ENCODE peak calls at places on chromosomes 1 and 21, in ten cellular contexts. H is mammary epithelial cell; G is cardiac fibroblast; V is left ventricle myocardium inferior; Z is choroid plexus epithelial cell; L is psoas muscle; J is pancreas; P is CD8-positive, alpha-beta T cell; R is colonic mucosa; T is AG04450. O is an unnamed sample.
A peak's percentile ranks its signal among the peaks of the same experiment; 100 is the strongest.

GRCh38 chr1:58922302-58923089 is 138.6 kb upstream of the JUN start:
- DNase-seq in H (peak; percentile 88), G (peak; percentile 48), V (peak; percentile 71), Z (peak; percentile 88), L (peak; percentile 77), J (peak; percentile 43), P (peak; percentile 17), R (peak; percentile 85), T (no peak), O (no peak)

GRCh38 chr1:106344494-106344893 is 712.0 kb upstream of the PRMT6 start:
- DNase-seq in H (no peak), G (no peak), V (no peak), Z (no peak), L (no peak), J (no peak), P (no peak), R (no peak), T (no peak), O (no peak)

GRCh38 chr1:152997911-152998310 is 3.6 kb upstream of the SPRR3 start:
- DNase-seq in H (no peak), G (no peak), V (no peak), Z (no peak), L (no peak), J (no peak), P (no peak), R (no peak), T (no peak), O (no peak)

GRCh38 chr1:164510435-164510834 is 48.5 kb upstream of the PBX1 start:
- DNase-seq in H (no peak), G (peak; percentile 40), V (no peak), Z (peak; percentile 63), L (no peak), J (no peak), P (no peak), R (no peak), T (no peak), O (peak; percentile 6)

GRCh38 chr1:158496379-158496778 is 24.4 kb downstream of the OR10R2 start:
- DNase-seq in H (peak; percentile 2), G (peak; percentile 14), V (no peak), Z (peak; percentile 4), L (no peak), J (no peak), P (no peak), R (no peak), T (no peak), O (no peak)

GRCh38 chr1:181112071-181112929 is 23.8 kb downstream of the IER5 start:
- DNase-seq in H (peak; percentile 100), G (peak; percentile 100), V (peak; percentile 67), Z (peak; percentile 99), L (peak; percentile 95), J (peak; percentile 81), P (no peak), R (peak; percentile 85), T (peak; percentile 97), O (peak; percentile 97)

GRCh38 chr1:245571872-245572294 is 417.1 kb downstream of the KIF26B start:
- DNase-seq in H (no peak), G (no peak), V (no peak), Z (no peak), L (no peak), J (no peak), P (no peak), R (no peak), T (no peak), O (no peak)

GRCh38 chr21:43321611-43322010 is 105.3 kb downstream of the SIK1 start:
- DNase-seq in H (no peak), G (no peak), V (no peak), Z (no peak), L (no peak), J (no peak), P (no peak), R (no peak), T (no peak), O (no peak)

GRCh38 chr1:3759800-3760199 is 7.5 kb downstream of the CCDC27 start:
- DNase-seq in H (no peak), G (no peak), V (no peak), Z (no peak), L (no peak), J (no peak), P (no peak), R (no peak), T (no peak), O (no peak)

GRCh38 chr1:227788279-227789041 is 27.0 kb upstream of the PRSS38 start:
- DNase-seq in H (peak; percentile 68), G (no peak), V (no peak), Z (no peak), L (peak; percentile 79), J (peak; percentile 87), P (no peak), R (peak; percentile 88), T (no peak), O (no peak)

GRCh38 chr1:201334325-201335173 is 42.9 kb downstream of the TNNT2 start:
- DNase-seq in H (no peak), G (no peak), V (no peak), Z (no peak), L (no peak), J (no peak), P (no peak), R (no peak), T (no peak), O (no peak)

GRCh38 chr1:112524251-112524650 is 15.5 kb downstream of the WNT2B start:
- DNase-seq in H (no peak), G (peak; percentile 72), V (peak; percentile 37), Z (peak; percentile 97), L (no peak), J (no peak), P (no peak), R (no peak), T (no peak), O (no peak)

GRCh38 chr1:20552728-20553571 is 577 bp downstream of the FAM43B start:
- DNase-seq in H (peak; percentile 52), G (peak; percentile 45), V (no peak), Z (peak; percentile 38), L (peak; percentile 57), J (no peak), P (no peak), R (no peak), T (no peak), O (no peak)

GRCh38 chr1:32353886-32354570 is 8.3 kb downstream of the FAM229A start:
- DNase-seq in H (no peak), G (peak; percentile 73), V (peak; percentile 57), Z (peak; percentile 77), L (no peak), J (no peak), P (no peak), R (no peak), T (peak; percentile 66), O (no peak)

GRCh38 chr1:185759061-185759460 is 24.9 kb downstream of the HMCN1 start:
- DNase-seq in H (no peak), G (no peak), V (no peak), Z (peak; percentile 10), L (no peak), J (no peak), P (no peak), R (no peak), T (no peak), O (peak; percentile 55)

DNA sequence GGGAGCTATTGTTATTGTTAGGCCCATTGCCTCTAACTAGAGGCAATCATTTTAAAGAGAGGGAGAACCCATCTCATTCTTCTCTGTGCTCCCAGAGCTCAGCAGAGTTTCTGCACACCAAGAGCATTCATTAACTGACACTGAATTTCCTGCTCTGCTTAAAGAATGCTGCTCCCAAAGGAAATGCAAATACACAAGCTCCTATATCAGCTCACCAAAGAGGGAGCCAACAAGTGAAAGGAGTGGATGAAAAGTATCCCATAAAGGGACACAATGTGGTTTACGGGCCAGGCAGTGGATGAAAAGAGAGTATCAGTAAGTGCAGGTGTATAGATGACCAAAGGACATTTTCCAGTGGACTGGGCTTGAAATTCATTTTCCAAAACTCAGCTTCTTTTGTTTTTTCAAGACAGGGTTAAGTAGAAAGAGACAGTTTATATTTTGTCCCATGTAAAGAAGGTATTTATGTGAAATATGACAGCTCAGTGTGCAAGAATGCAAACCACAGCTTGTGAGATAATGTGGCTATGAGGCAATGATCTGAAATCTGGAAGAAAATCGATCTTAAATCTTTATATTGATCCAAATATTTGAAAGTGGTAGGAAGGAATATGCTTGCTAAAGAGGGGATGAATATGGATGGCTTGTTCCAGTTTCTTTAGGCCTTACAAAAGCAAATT is 207.7 kb upstream of the CAMK1G start:
- DNase-seq in H (peak; percentile 42), G (peak; percentile 56), V (no peak), Z (peak; percentile 69), L (no peak), J (no peak), P (no peak), R (no peak), T (no peak), O (no peak)
- TF ChIP-seq CTCF in H (no peak), G (no peak), V (no peak), Z (no peak), L (no peak), J (no peak), P (no peak), R (no peak), T (no peak), O (no peak)

GRCh38 chr1:100892554-100892953 is 2.1 kb downstream of the EXTL2 start:
- DNase-seq in H (no peak), G (no peak), V (no peak), Z (no peak), L (no peak), J (no peak), P (no peak), R (no peak), T (no peak), O (no peak)
- H3K4me3 ChIP-seq in H (no peak overlapping the region), G (no peak overlapping the region), V (no peak overlapping the region), Z (no peak overlapping the region), L (no peak overlapping the region), J (no peak overlapping the region), P (no peak overlapping the region), R (no peak overlapping the region), T (no peak overlapping the region), O (no peak overlapping the region)

DNA sequence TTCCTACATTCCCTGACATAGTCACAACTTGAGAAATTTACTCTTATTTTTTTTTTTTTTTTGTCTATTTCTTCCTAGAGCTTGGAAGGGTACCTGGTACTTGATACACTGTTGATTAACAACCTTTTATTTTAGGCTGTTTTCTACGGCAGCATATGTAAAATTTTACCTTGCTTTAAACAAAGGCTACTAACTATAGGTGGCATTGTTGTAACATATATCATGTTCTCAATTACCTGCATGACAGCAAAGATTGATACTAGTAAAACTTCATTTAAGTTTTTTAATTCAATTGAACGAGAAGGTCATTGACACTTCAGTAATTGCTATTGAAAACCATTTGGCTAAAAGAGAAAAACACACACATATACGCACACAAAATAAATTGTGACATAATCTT is 238.3 kb upstream of the ESRRG start:
- DNase-seq in H (no peak), G (no peak), V (no peak), Z (no peak), L (no peak), J (no peak), P (no peak), R (no peak), T (no peak), O (no peak)
- TF ChIP-seq CTCF in H (peak; percentile 24), G (no peak), V (no peak), Z (no peak), L (no peak), J (no peak), P (no peak), R (no peak), T (no peak), O (no peak)

DNA sequence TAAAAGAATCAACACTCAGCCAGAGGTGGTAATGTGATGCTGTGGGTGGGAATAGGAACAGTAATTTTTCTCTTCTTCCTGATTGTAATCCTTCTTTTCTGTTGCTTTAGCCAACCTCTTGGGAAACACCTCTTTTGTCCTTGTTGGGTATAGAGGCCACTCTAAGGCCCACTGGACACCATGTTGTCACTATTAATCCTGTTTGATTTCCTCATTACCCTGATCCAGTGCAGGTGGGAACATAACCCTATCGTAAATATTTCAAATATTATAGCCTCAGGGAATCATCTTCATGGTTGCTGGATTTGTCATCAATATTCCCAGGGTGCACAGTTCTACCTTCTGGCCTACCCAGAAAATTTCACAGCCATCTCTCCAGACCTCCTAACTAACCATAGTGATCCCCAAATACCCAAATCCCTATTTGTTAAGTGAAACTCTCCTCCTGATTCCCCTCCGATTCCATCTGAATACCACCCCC is 28.0 kb upstream of the SLC6A9 start:
- DNase-seq in H (no peak), G (no peak), V (no peak), Z (no peak), L (no peak), J (no peak), P (no peak), R (no peak), T (no peak), O (no peak)
- H3K4me3 ChIP-seq in H (no peak overlapping the region), G (no peak overlapping the region), V (no peak overlapping the region), Z (no peak overlapping the region), L (no peak overlapping the region), J (no peak overlapping the region), P (no peak overlapping the region), R (no peak overlapping the region), T (no peak overlapping the region), O (no peak overlapping the region)